ENCODE peak calls at places on chromosomes 4 and X, in five cellular contexts. Q is GM12892, M is epithelial cell of esophagus, D is hypothalamus, B is glutamatergic neuron. H is an unnamed sample.

GRCh38 chrX:135596495-135596894 is 76.0 kb downstream of the INTS6L start:
- DNase-seq in Q (peak), M (peak), D (peak), B (peak), H (peak)

GRCh38 chr4:41360911-41361830 is 104.4 kb downstream of the UCHL1 start:
- DNase-seq in Q (no peak), M (peak), D (peak), B (peak), H (peak)

GRCh38 chr4:105490523-105490922 is 16.7 kb upstream of the PPA2 start:
- DNase-seq in Q (no peak), M (no peak), D (no peak), B (no peak), H (no peak)

GRCh38 chr4:3225946-3226345 is 23.0 kb upstream of the MSANTD1 start:
- DNase-seq in Q (no peak), M (no peak), D (no peak), B (no peak), H (no peak)

GRCh38 chr4:165326831-165327210 is 648 bp upstream of the MSMO1 start:
- DNase-seq in Q (no peak), M (peak), D (peak), B (no peak), H (peak)

GRCh38 chr4:14853186-14853946 is 148.9 kb upstream of the CPEB2 start:
- DNase-seq in Q (no peak), M (peak), D (no peak), B (no peak), H (peak)

GRCh38 chr4:3293410-3294391 is 880 bp downstream of the RGS12 start:
- DNase-seq in Q (no peak), M (no peak), D (no peak), B (peak), H (no peak)

GRCh38 chr4:142416711-142417275 is 429.3 kb downstream of the INPP4B start:
- DNase-seq in Q (no peak), M (peak), D (no peak), B (no peak), H (no peak)

GRCh38 chr4:113582737-113583136 is 178.8 kb downstream of the CAMK2D start:
- DNase-seq in Q (no peak), M (no peak), D (no peak), B (no peak), H (no peak)

GRCh38 chrX:132401935-132402334 is 86.9 kb downstream of the MBNL3 start:
- DNase-seq in Q (no peak), M (peak), D (no peak), B (no peak), H (no peak)

GRCh38 chrX:74249963-74250362 is 54.0 kb upstream of the ZCCHC13 start:
- DNase-seq in Q (no peak), M (no peak), D (no peak), B (no peak), H (no peak)

GRCh38 chrX:110941906-110942305 is 146.3 kb upstream of the CHRDL1 start:
- DNase-seq in Q (no peak), M (peak), D (no peak), B (no peak), H (no peak)

GRCh38 chr4:158996669-158997074 is 106.2 kb upstream of the RAPGEF2 start:
- DNase-seq in Q (no peak), M (peak), D (no peak), B (no peak), H (peak)

GRCh38 chr4:26719954-26720552 is 136.2 kb downstream of the TBC1D19 start:
- DNase-seq in Q (no peak), M (peak), D (no peak), B (no peak), H (peak)

GRCh38 chr4:109433281-109434006 is at the start of gene SEC24B:
- DNase-seq in Q (peak), M (peak), D (peak), B (peak), H (peak)

GRCh38 chr4:23934223-23934622 is 44.4 kb upstream of the PPARGC1A start:
- DNase-seq in Q (no peak), M (no peak), D (no peak), B (no peak), H (no peak)

GRCh38 chr4:4730214-4730613 is 129.3 kb upstream of the MSX1 start:
- DNase-seq in Q (no peak), M (no peak), D (no peak), B (no peak), H (no peak)

GRCh38 chr4:113790478-113790877 is 28.9 kb upstream of the CAMK2D start:
- DNase-seq in Q (no peak), M (no peak), D (no peak), B (no peak), H (no peak)

GRCh38 chrX:48569958-48570357 is 4.3 kb upstream of the RBM3 start:
- DNase-seq in Q (no peak), M (peak), D (no peak), B (no peak), H (no peak)

H was measured in RWPE1.